ENCODE peak calls at places on chromosomes 16 and 17, in six cellular contexts. One of them, this sample, is unnamed.

GRCh38 chr17:45332505-45332904 is 15.7 kb upstream of the MAP3K14 start:
- DNase-seq in neural crest cell: no peak
- DNase-seq in HCEC 1CT: no peak
- DNase-seq in stimulated activated CD8-positive, alpha-beta memory T cell treated with anti-CD3 and anti-CD28 coated beads, Interleukin-4, amount 100 ng/mL, for 4 hours: no peak
- DNase-seq in ACHN: no peak
- DNase-seq in left ventricle myocardium inferior: no peak
- DNase-seq in this sample: no peak

GRCh38 chr16:85159226-85159980 is 47.1 kb upstream of the CIBAR2 start:
- DNase-seq in stimulated activated CD8-positive, alpha-beta memory T cell treated with anti-CD3 and anti-CD28 coated beads, Interleukin-4, amount 100 ng/mL, for 4 hours: no peak
- DNase-seq in neural crest cell: no peak
- DNase-seq in left ventricle myocardium inferior: no peak
- DNase-seq in HCEC 1CT: no peak
- DNase-seq in ACHN: no peak
- DNase-seq in this sample: no peak

GRCh38 chr16:72811188-72811720 is 236.7 kb downstream of the ZFHX3 start:
- DNase-seq in left ventricle myocardium inferior: no peak
- DNase-seq in ACHN: no peak
- DNase-seq in stimulated activated CD8-positive, alpha-beta memory T cell treated with anti-CD3 and anti-CD28 coated beads, Interleukin-4, amount 100 ng/mL, for 4 hours: no peak
- DNase-seq in HCEC 1CT: no peak
- DNase-seq in neural crest cell: no peak
- DNase-seq in this sample: no peak

GRCh38 chr17:69325518-69326301 is 1.2 kb downstream of the ABCA5 start:
- DNase-seq in left ventricle myocardium inferior: no peak
- DNase-seq in stimulated activated CD8-positive, alpha-beta memory T cell treated with anti-CD3 and anti-CD28 coated beads, Interleukin-4, amount 100 ng/mL, for 4 hours: no peak
- DNase-seq in ACHN: peak
- DNase-seq in HCEC 1CT: no peak
- DNase-seq in neural crest cell: no peak
- DNase-seq in this sample: no peak

GRCh38 chr16:85653226-85653917 is 35.4 kb downstream of the GINS2 start:
- DNase-seq in HCEC 1CT: no peak
- DNase-seq in neural crest cell: no peak
- DNase-seq in left ventricle myocardium inferior: no peak
- DNase-seq in ACHN: no peak
- DNase-seq in stimulated activated CD8-positive, alpha-beta memory T cell treated with anti-CD3 and anti-CD28 coated beads, Interleukin-4, amount 100 ng/mL, for 4 hours: no peak
- DNase-seq in this sample: no peak

GRCh38 chr16:87056083-87056482 is 261.1 kb downstream of the C16orf95 start:
- DNase-seq in ACHN: peak
- DNase-seq in stimulated activated CD8-positive, alpha-beta memory T cell treated with anti-CD3 and anti-CD28 coated beads, Interleukin-4, amount 100 ng/mL, for 4 hours: no peak
- DNase-seq in left ventricle myocardium inferior: no peak
- DNase-seq in HCEC 1CT: peak
- DNase-seq in neural crest cell: no peak
- DNase-seq in this sample: peak

GRCh38 chr17:50918933-50919296 is 52.8 kb upstream of the TOB1 start:
- DNase-seq in HCEC 1CT: no peak
- DNase-seq in stimulated activated CD8-positive, alpha-beta memory T cell treated with anti-CD3 and anti-CD28 coated beads, Interleukin-4, amount 100 ng/mL, for 4 hours: no peak
- DNase-seq in left ventricle myocardium inferior: no peak
- DNase-seq in ACHN: no peak
- DNase-seq in neural crest cell: no peak
- DNase-seq in this sample: no peak

GRCh38 chr17:71338396-71338795 is 782.4 kb upstream of the SOX9 start:
- DNase-seq in left ventricle myocardium inferior: no peak
- DNase-seq in HCEC 1CT: peak
- DNase-seq in ACHN: no peak
- DNase-seq in neural crest cell: no peak
- DNase-seq in stimulated activated CD8-positive, alpha-beta memory T cell treated with anti-CD3 and anti-CD28 coated beads, Interleukin-4, amount 100 ng/mL, for 4 hours: no peak
- DNase-seq in this sample: peak

GRCh38 chr16:54597222-54597621 is 310.6 kb upstream of the IRX3 start:
- DNase-seq in left ventricle myocardium inferior: no peak
- DNase-seq in neural crest cell: no peak
- DNase-seq in ACHN: no peak
- DNase-seq in stimulated activated CD8-positive, alpha-beta memory T cell treated with anti-CD3 and anti-CD28 coated beads, Interleukin-4, amount 100 ng/mL, for 4 hours: no peak
- DNase-seq in HCEC 1CT: no peak
- DNase-seq in this sample: no peak

GRCh38 chr17:37019117-37019744 is 70.5 kb downstream of the AATF start:
- DNase-seq in ACHN: no peak
- DNase-seq in neural crest cell: no peak
- DNase-seq in stimulated activated CD8-positive, alpha-beta memory T cell treated with anti-CD3 and anti-CD28 coated beads, Interleukin-4, amount 100 ng/mL, for 4 hours: no peak
- DNase-seq in left ventricle myocardium inferior: no peak
- DNase-seq in HCEC 1CT: no peak
- DNase-seq in this sample: no peak

GRCh38 chr17:493666-494065 is 141.1 kb upstream of the RPH3AL start:
- DNase-seq in HCEC 1CT: no peak
- DNase-seq in neural crest cell: no peak
- DNase-seq in left ventricle myocardium inferior: no peak
- DNase-seq in stimulated activated CD8-positive, alpha-beta memory T cell treated with anti-CD3 and anti-CD28 coated beads, Interleukin-4, amount 100 ng/mL, for 4 hours: no peak
- DNase-seq in ACHN: no peak
- DNase-seq in this sample: no peak

GRCh38 chr16:138049-138417 is 440 bp downstream of the NPRL3 start:
- DNase-seq in left ventricle myocardium inferior: no peak
- DNase-seq in ACHN: peak
- DNase-seq in HCEC 1CT: no peak
- DNase-seq in stimulated activated CD8-positive, alpha-beta memory T cell treated with anti-CD3 and anti-CD28 coated beads, Interleukin-4, amount 100 ng/mL, for 4 hours: no peak
- DNase-seq in neural crest cell: peak
- DNase-seq in this sample: peak

GRCh38 chr17:62017912-62018311 is 47.2 kb downstream of the MED13 start:
- DNase-seq in HCEC 1CT: peak
- DNase-seq in neural crest cell: no peak
- DNase-seq in left ventricle myocardium inferior: no peak
- DNase-seq in ACHN: no peak
- DNase-seq in stimulated activated CD8-positive, alpha-beta memory T cell treated with anti-CD3 and anti-CD28 coated beads, Interleukin-4, amount 100 ng/mL, for 4 hours: no peak
- DNase-seq in this sample: peak

GRCh38 chr16:31196324-31197088 is 6.1 kb downstream of the PYCARD start:
- DNase-seq in HCEC 1CT: no peak
- DNase-seq in ACHN: no peak
- DNase-seq in stimulated activated CD8-positive, alpha-beta memory T cell treated with anti-CD3 and anti-CD28 coated beads, Interleukin-4, amount 100 ng/mL, for 4 hours: no peak
- DNase-seq in left ventricle myocardium inferior: no peak
- DNase-seq in neural crest cell: no peak
- DNase-seq in this sample: no peak

GRCh38 chr17:35082073-35082657 is 18.7 kb upstream of the RFFL start:
- DNase-seq in left ventricle myocardium inferior: no peak
- DNase-seq in neural crest cell: no peak
- DNase-seq in HCEC 1CT: peak
- DNase-seq in ACHN: peak
- DNase-seq in stimulated activated CD8-positive, alpha-beta memory T cell treated with anti-CD3 and anti-CD28 coated beads, Interleukin-4, amount 100 ng/mL, for 4 hours: no peak
- DNase-seq in this sample: peak

GRCh38 chr17:77857613-77858012 is 100.9 kb upstream of the TNRC6C start:
- DNase-seq in stimulated activated CD8-positive, alpha-beta memory T cell treated with anti-CD3 and anti-CD28 coated beads, Interleukin-4, amount 100 ng/mL, for 4 hours: no peak
- DNase-seq in left ventricle myocardium inferior: no peak
- DNase-seq in neural crest cell: no peak
- DNase-seq in HCEC 1CT: no peak
- DNase-seq in ACHN: no peak
- DNase-seq in this sample: no peak

GRCh38 chr16:87652799-87653198 is 50.5 kb downstream of the JPH3 start:
- DNase-seq in HCEC 1CT: no peak
- DNase-seq in left ventricle myocardium inferior: no peak
- DNase-seq in ACHN: no peak
- DNase-seq in stimulated activated CD8-positive, alpha-beta memory T cell treated with anti-CD3 and anti-CD28 coated beads, Interleukin-4, amount 100 ng/mL, for 4 hours: no peak
- DNase-seq in neural crest cell: no peak
- DNase-seq in this sample: no peak

GRCh38 chr16:83143788-83144187 is 517.0 kb downstream of the CDH13 start:
- DNase-seq in stimulated activated CD8-positive, alpha-beta memory T cell treated with anti-CD3 and anti-CD28 coated beads, Interleukin-4, amount 100 ng/mL, for 4 hours: no peak
- DNase-seq in HCEC 1CT: no peak
- DNase-seq in left ventricle myocardium inferior: no peak
- DNase-seq in ACHN: no peak
- DNase-seq in neural crest cell: no peak
- DNase-seq in this sample: peak

GRCh38 chr17:51120357-51120738 is 320 bp downstream of the SPAG9 start:
- DNase-seq in HCEC 1CT: no peak
- DNase-seq in ACHN: no peak
- DNase-seq in left ventricle myocardium inferior: no peak
- DNase-seq in neural crest cell: peak
- DNase-seq in stimulated activated CD8-positive, alpha-beta memory T cell treated with anti-CD3 and anti-CD28 coated beads, Interleukin-4, amount 100 ng/mL, for 4 hours: peak
- DNase-seq in this sample: peak

GRCh38 chr17:29136998-29137730 is 43.0 kb downstream of the MYO18A start:
- DNase-seq in left ventricle myocardium inferior: no peak
- DNase-seq in HCEC 1CT: peak
- DNase-seq in stimulated activated CD8-positive, alpha-beta memory T cell treated with anti-CD3 and anti-CD28 coated beads, Interleukin-4, amount 100 ng/mL, for 4 hours: no peak
- DNase-seq in ACHN: peak
- DNase-seq in neural crest cell: no peak
- DNase-seq in this sample: peak

GRCh38 chr17:17206913-17207368 is 808 bp upstream of the PLD6 start:
- DNase-seq in stimulated activated CD8-positive, alpha-beta memory T cell treated with anti-CD3 and anti-CD28 coated beads, Interleukin-4, amount 100 ng/mL, for 4 hours: no peak
- DNase-seq in neural crest cell: no peak
- DNase-seq in HCEC 1CT: no peak
- DNase-seq in left ventricle myocardium inferior: no peak
- DNase-seq in ACHN: no peak
- DNase-seq in this sample: no peak

GRCh38 chr17:39706921-39707337 is 7.1 kb downstream of the ERBB2 start:
- DNase-seq in ACHN: no peak
- DNase-seq in HCEC 1CT: no peak
- DNase-seq in left ventricle myocardium inferior: no peak
- DNase-seq in neural crest cell: no peak
- DNase-seq in stimulated activated CD8-positive, alpha-beta memory T cell treated with anti-CD3 and anti-CD28 coated beads, Interleukin-4, amount 100 ng/mL, for 4 hours: no peak
- DNase-seq in this sample: no peak

GRCh38 chr16:69930117-69930776 is 20.9 kb upstream of the CLEC18A start:
- DNase-seq in stimulated activated CD8-positive, alpha-beta memory T cell treated with anti-CD3 and anti-CD28 coated beads, Interleukin-4, amount 100 ng/mL, for 4 hours: peak
- DNase-seq in HCEC 1CT: peak
- DNase-seq in left ventricle myocardium inferior: peak
- DNase-seq in neural crest cell: peak
- DNase-seq in ACHN: peak
- DNase-seq in this sample: peak

GRCh38 chr16:60905806-60906205 is 1130.4 kb downstream of the CDH8 start:
- DNase-seq in ACHN: no peak
- DNase-seq in neural crest cell: no peak
- DNase-seq in left ventricle myocardium inferior: no peak
- DNase-seq in stimulated activated CD8-positive, alpha-beta memory T cell treated with anti-CD3 and anti-CD28 coated beads, Interleukin-4, amount 100 ng/mL, for 4 hours: no peak
- DNase-seq in HCEC 1CT: no peak
- DNase-seq in this sample: peak

GRCh38 chr16:57143125-57143965 is 42.5 kb downstream of the PSME3IP1 start:
- DNase-seq in ACHN: no peak
- DNase-seq in stimulated activated CD8-positive, alpha-beta memory T cell treated with anti-CD3 and anti-CD28 coated beads, Interleukin-4, amount 100 ng/mL, for 4 hours: no peak
- DNase-seq in HCEC 1CT: no peak
- DNase-seq in neural crest cell: peak
- DNase-seq in left ventricle myocardium inferior: no peak
- DNase-seq in this sample: no peak

GRCh38 chr17:43314582-43314981 is 80.8 kb upstream of the RNU2-1 start:
- DNase-seq in neural crest cell: no peak
- DNase-seq in HCEC 1CT: no peak
- DNase-seq in ACHN: peak
- DNase-seq in stimulated activated CD8-positive, alpha-beta memory T cell treated with anti-CD3 and anti-CD28 coated beads, Interleukin-4, amount 100 ng/mL, for 4 hours: no peak
- DNase-seq in left ventricle myocardium inferior: no peak
- DNase-seq in this sample: peak

GRCh38 chr16:50099957-50100648 is 34.3 kb downstream of the HEATR3 start:
- DNase-seq in stimulated activated CD8-positive, alpha-beta memory T cell treated with anti-CD3 and anti-CD28 coated beads, Interleukin-4, amount 100 ng/mL, for 4 hours: no peak
- DNase-seq in ACHN: no peak
- DNase-seq in neural crest cell: no peak
- DNase-seq in left ventricle myocardium inferior: no peak
- DNase-seq in HCEC 1CT: no peak
- DNase-seq in this sample: no peak

GRCh38 chr17:79046501-79047280 is 22.7 kb downstream of the C1QTNF1 start:
- DNase-seq in ACHN: no peak
- DNase-seq in stimulated activated CD8-positive, alpha-beta memory T cell treated with anti-CD3 and anti-CD28 coated beads, Interleukin-4, amount 100 ng/mL, for 4 hours: no peak
- DNase-seq in left ventricle myocardium inferior: peak
- DNase-seq in HCEC 1CT: no peak
- DNase-seq in neural crest cell: no peak
- DNase-seq in this sample: no peak

GRCh38 chr16:87918866-87919680 is 17.3 kb downstream of the CA5A start:
- DNase-seq in ACHN: no peak
- DNase-seq in neural crest cell: no peak
- DNase-seq in HCEC 1CT: no peak
- DNase-seq in left ventricle myocardium inferior: peak
- DNase-seq in stimulated activated CD8-positive, alpha-beta memory T cell treated with anti-CD3 and anti-CD28 coated beads, Interleukin-4, amount 100 ng/mL, for 4 hours: no peak
- DNase-seq in this sample: no peak

GRCh38 chr16:86679490-86679889 is 101.1 kb downstream of the FOXL1 start:
- DNase-seq in stimulated activated CD8-positive, alpha-beta memory T cell treated with anti-CD3 and anti-CD28 coated beads, Interleukin-4, amount 100 ng/mL, for 4 hours: no peak
- DNase-seq in HCEC 1CT: no peak
- DNase-seq in neural crest cell: no peak
- DNase-seq in left ventricle myocardium inferior: no peak
- DNase-seq in ACHN: no peak
- DNase-seq in this sample: no peak

GRCh38 chr17:76345377-76345945 is 8.3 kb downstream of the PRPSAP1 start:
- DNase-seq in stimulated activated CD8-positive, alpha-beta memory T cell treated with anti-CD3 and anti-CD28 coated beads, Interleukin-4, amount 100 ng/mL, for 4 hours: no peak
- DNase-seq in ACHN: no peak
- DNase-seq in neural crest cell: no peak
- DNase-seq in HCEC 1CT: no peak
- DNase-seq in left ventricle myocardium inferior: no peak
- DNase-seq in this sample: no peak

GRCh38 chr16:12675852-12676251 is 127.8 kb downstream of the CPPED1 start:
- DNase-seq in left ventricle myocardium inferior: no peak
- DNase-seq in stimulated activated CD8-positive, alpha-beta memory T cell treated with anti-CD3 and anti-CD28 coated beads, Interleukin-4, amount 100 ng/mL, for 4 hours: no peak
- DNase-seq in neural crest cell: no peak
- DNase-seq in ACHN: peak
- DNase-seq in HCEC 1CT: peak
- DNase-seq in this sample: peak

This sample was measured in astrocyte of the hippocampus.